ENCODE peak calls at places on chromosome 7, in four cellular contexts. V, C, P and W are unnamed samples.
A peak's percentile ranks its signal among the peaks of the same experiment; 100 is the strongest.

GRCh38 chr7:11831727-11832495 is at the start of gene THSD7A:
- DNase-seq in V (peak; percentile 56), C (peak; percentile 13), P (peak; percentile 14), W (no peak)

GRCh38 chr7:73622909-73623797 is 1.2 kb downstream of the MLXIPL start:
- DNase-seq in V (no peak), C (no peak), P (peak; percentile 41), W (no peak)

GRCh38 chr7:4077980-4078379 is 604.1 kb upstream of the FOXK1 start:
- DNase-seq in V (no peak), C (no peak), P (no peak), W (no peak)

GRCh38 chr7:30884881-30885280 is 26.8 kb upstream of the AQP1 start:
- DNase-seq in V (no peak), C (no peak), P (no peak), W (no peak)

GRCh38 chr7:47578581-47579270 is 3.2 kb downstream of the TNS3 start:
- DNase-seq in V (peak; percentile 97), C (peak; percentile 66), P (no peak), W (no peak)

GRCh38 chr7:20218261-20218660 is 1.1 kb upstream of the MACC1 start:
- DNase-seq in V (peak; percentile 69), C (no peak), P (no peak), W (no peak)

GRCh38 chr7:155811560-155811894 is 736 bp downstream of the SHH start:
- DNase-seq in V (peak; percentile 45), C (no peak), P (no peak), W (no peak)

GRCh38 chr7:128137096-128137655 is 103.9 kb upstream of the LEP start:
- DNase-seq in V (peak; percentile 19), C (peak; percentile 58), P (no peak), W (no peak)

GRCh38 chr7:123770378-123770777 is 21.6 kb upstream of the WASL start:
- DNase-seq in V (peak; percentile 89), C (no peak), P (no peak), W (no peak)

GRCh38 chr7:49776994-49777393 is 3.6 kb downstream of the VWC2 start:
- DNase-seq in V (no peak), C (no peak), P (peak; percentile 34), W (no peak)

GRCh38 chr7:116948934-116949333 is 4.4 kb upstream of the ST7 start:
- DNase-seq in V (no peak), C (no peak), P (no peak), W (no peak)

GRCh38 chr7:142024547-142024946 is 28.9 kb downstream of the MGAM start:
- DNase-seq in V (peak; percentile 31), C (no peak), P (no peak), W (no peak)

GRCh38 chr7:79282051-79282694 is 171.3 kb downstream of the MAGI2 start:
- DNase-seq in V (peak; percentile 71), C (peak; percentile 86), P (no peak), W (no peak)

GRCh38 chr7:151361193-151361959 is 19.8 kb downstream of the NUB1 start:
- DNase-seq in V (no peak), C (peak; percentile 49), P (no peak), W (no peak)

GRCh38 chr7:30285531-30286284 is 1.3 kb downstream of the ZNRF2 start:
- DNase-seq in V (peak; percentile 56), C (peak; percentile 46), P (peak; percentile 18), W (peak; percentile 36)

GRCh38 chr7:29596593-29597178 is 33.1 kb downstream of the PRR15 start:
- DNase-seq in V (no peak), C (no peak), P (no peak), W (no peak)

GRCh38 chr7:26782501-26782900 is 81.9 kb downstream of the SKAP2 start:
- DNase-seq in V (peak; percentile 12), C (no peak), P (no peak), W (no peak)

GRCh38 chr7:33671521-33672262 is 233.6 kb upstream of the BMPER start:
- DNase-seq in V (no peak), C (no peak), P (no peak), W (no peak)

GRCh38 chr7:11203224-11203623 is 229.6 kb downstream of the PHF14 start:
- DNase-seq in V (no peak), C (no peak), P (no peak), W (no peak)

GRCh38 chr7:43693687-43694398 is 35.5 kb downstream of the COA1 start:
- DNase-seq in V (peak; percentile 66), C (peak; percentile 81), P (no peak), W (no peak)

GRCh38 chr7:157622000-157622399 is 285.2 kb downstream of the DNAJB6 start:
- DNase-seq in V (no peak), C (no peak), P (no peak), W (no peak)

GRCh38 chr7:155824195-155824915 is 12.1 kb upstream of the SHH start:
- DNase-seq in V (peak; percentile 85), C (peak; percentile 23), P (no peak), W (no peak)

GRCh38 chr7:4179616-4180380 is 502.3 kb upstream of the FOXK1 start:
- DNase-seq in V (no peak), C (no peak), P (no peak), W (no peak)

GRCh38 chr7:55427279-55427788 is 62.2 kb downstream of the LANCL2 start:
- DNase-seq in V (no peak), C (peak; percentile 19), P (no peak), W (no peak)

GRCh38 chr7:126778101-126778500 is 474.6 kb downstream of the GRM8 start:
- DNase-seq in V (no peak), C (no peak), P (no peak), W (no peak)

GRCh38 chr7:116209561-116210070 is 723 bp upstream of the TES start:
- DNase-seq in V (no peak), C (peak; percentile 22), P (no peak), W (no peak)

GRCh38 chr7:128827971-128828711 is 2.1 kb upstream of the FLNC start:
- DNase-seq in V (peak; percentile 45), C (peak; percentile 88), P (no peak), W (no peak)

GRCh38 chr7:110921478-110922210 is 169.3 kb upstream of the LRRN3 start:
- DNase-seq in V (no peak), C (peak; percentile 22), P (no peak), W (no peak)

GRCh38 chr7:37287093-37287492 is 161.6 kb downstream of the ELMO1 start:
- DNase-seq in V (no peak), C (no peak), P (no peak), W (no peak)

GRCh38 chr7:37284285-37284684 is 164.4 kb downstream of the ELMO1 start:
- DNase-seq in V (no peak), C (no peak), P (peak; percentile 64), W (no peak)

GRCh38 chr7:37283701-37284100 is 165.0 kb downstream of the ELMO1 start:
- DNase-seq in V (no peak), C (no peak), P (no peak), W (no peak)

GRCh38 chr7:37284805-37285211 is 163.9 kb downstream of the ELMO1 start:
- DNase-seq in V (peak; percentile 36), C (no peak), P (peak; percentile 63), W (peak; percentile 19)

GRCh38 chr7:37285701-37286475 is 162.8 kb downstream of the ELMO1 start:
- DNase-seq in V (no peak), C (no peak), P (no peak), W (no peak)
- H3K27ac ChIP-seq in V (no peak overlapping the region), C (no peak overlapping the region), P (no peak overlapping the region), W (peak overlapping the region; percentile 20)

DNA sequence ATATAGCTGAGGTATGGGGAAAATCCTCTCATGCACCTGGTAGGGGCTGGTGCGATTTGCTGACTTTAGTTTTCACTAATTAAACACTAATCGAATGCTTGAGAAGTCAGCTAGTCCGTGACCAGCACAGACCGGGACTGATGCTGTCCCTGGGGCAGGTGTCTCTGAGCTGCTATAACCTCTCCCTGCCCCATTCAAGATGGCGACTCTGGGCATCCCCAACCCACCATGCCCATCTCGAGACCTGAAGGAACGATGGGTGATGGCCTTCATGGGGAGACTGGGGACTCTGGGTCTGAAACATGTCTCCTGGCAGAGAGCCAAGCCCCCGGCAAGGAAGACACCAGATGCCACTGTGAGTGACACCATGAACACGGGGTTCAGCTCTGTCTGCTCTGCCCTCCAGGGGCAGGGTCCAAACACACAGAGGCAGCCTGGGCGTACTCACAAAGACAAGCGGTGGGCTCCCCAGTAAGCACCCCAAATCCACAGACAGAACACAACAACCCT is 57.4 kb downstream of the GNA12 start:
- DNase-seq in V (no peak), C (no peak), P (no peak), W (no peak)
- H3K36me3 ChIP-seq in V (no peaks in the 10 kb centered on the region), C (peaks cover 42% of the 10 kb centered on the region), P (no peaks in the 10 kb centered on the region), W (peaks cover 4% of the 10 kb centered on the region)

GRCh38 chr7:36305648-36306047 is 84.0 kb upstream of the ANLN start:
- DNase-seq in V (no peak), C (no peak), P (no peak), W (no peak)
- H3K27ac ChIP-seq in V (no peak overlapping the region), C (no peak overlapping the region), P (no peak overlapping the region), W (no peak overlapping the region)

GRCh38 chr7:81903115-81903514 is 133.3 kb upstream of the HGF start:
- DNase-seq in V (peak; percentile 29), C (peak; percentile 10), P (no peak), W (no peak)
- H3K36me3 ChIP-seq in V (no peaks in the 10 kb centered on the region), C (no peaks in the 10 kb centered on the region), P (no peaks in the 10 kb centered on the region), W (no peaks in the 10 kb centered on the region)

DNA sequence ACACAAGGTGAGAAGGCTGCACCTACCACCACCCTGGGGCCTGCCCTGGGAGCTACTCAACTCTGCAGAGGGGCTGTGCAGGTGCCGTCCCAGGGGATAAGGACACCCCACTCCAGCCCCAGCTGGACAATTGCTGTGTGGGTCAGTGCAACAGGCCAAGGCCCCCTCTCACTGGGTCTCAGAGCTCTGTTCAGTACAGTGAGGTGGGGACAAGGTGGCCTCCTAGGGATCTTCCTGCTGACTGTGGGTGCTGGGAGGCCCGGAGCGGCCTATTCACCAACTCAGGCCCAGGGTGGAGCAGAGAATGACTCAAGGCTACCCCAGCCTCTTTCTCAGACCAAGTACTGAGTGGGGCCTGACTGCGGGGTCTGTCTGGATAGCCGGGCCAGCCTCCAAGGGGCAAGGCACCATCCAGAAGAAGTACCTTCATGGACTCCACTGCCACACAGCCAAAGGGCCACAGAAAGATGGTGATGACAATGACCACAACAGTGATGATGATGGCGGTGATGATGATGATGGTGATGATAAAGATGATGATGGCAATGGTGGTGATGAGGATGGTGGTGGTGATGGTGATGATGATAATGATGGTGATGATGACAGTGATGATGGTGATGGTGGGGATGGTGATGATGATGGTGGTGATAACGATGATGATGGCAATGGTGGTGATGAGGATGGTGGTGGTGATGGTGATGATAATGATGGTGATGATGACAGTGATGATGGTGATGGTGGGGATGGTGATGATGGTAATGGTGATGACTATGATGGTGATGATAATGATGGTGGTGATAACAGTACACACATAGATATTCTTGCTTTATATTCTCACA is 59.8 kb upstream of the DNAAF5 start:
- DNase-seq in V (no peak), C (no peak), P (no peak), W (no peak)
- H3K27ac ChIP-seq in V (no peak overlapping the region), C (no peak overlapping the region), P (peak overlapping the region; percentile 76), W (no peak overlapping the region)

GRCh38 chr7:6393667-6394056 is 54.1 kb downstream of the DAGLB start:
- DNase-seq in V (no peak), C (no peak), P (no peak), W (no peak)

GRCh38 chr7:6398943-6399342 is 48.8 kb downstream of the DAGLB start:
- DNase-seq in V (no peak), C (no peak), P (no peak), W (no peak)

GRCh38 chr7:6392712-6393666 is 54.8 kb downstream of the DAGLB start:
- DNase-seq in V (peak; percentile 97), C (peak; percentile 77), P (peak; percentile 70), W (no peak)

GRCh38 chr7:6394114-6394513 is 53.6 kb downstream of the DAGLB start:
- DNase-seq in V (no peak), C (no peak), P (no peak), W (no peak)

GRCh38 chr7:6395898-6396582 is 51.7 kb downstream of the DAGLB start:
- DNase-seq in V (no peak), C (no peak), P (no peak), W (no peak)
- H3K36me3 ChIP-seq in V (peaks cover 37% of the 10 kb centered on the region), C (peaks cover 40% of the 10 kb centered on the region), P (no peaks in the 10 kb centered on the region), W (peaks cover 47% of the 10 kb centered on the region)

GRCh38 chr7:130888017-130888371 is 154.0 kb upstream of the KLF14 start:
- DNase-seq in V (no peak), C (no peak), P (no peak), W (no peak)
- H3K27ac ChIP-seq in V (peak overlapping the region; percentile 80), C (peak overlapping the region; percentile 84), P (peak overlapping the region; percentile 20), W (no peak overlapping the region)